ENCODE peak calls at places on chromosomes 13 and 19, in six cellular contexts. One of them, this sample, is unnamed.

GRCh38 chr19:13149628-13150186 is 468 bp downstream of the STX10 start:
- DNase-seq in H9: peak
- DNase-seq in lower lobe of right lung: peak
- DNase-seq in psoas muscle: peak
- DNase-seq in cardiac muscle cell: peak
- DNase-seq in GM12878: no peak
- DNase-seq in this sample: peak

GRCh38 chr13:23776698-23777570 is 112.3 kb downstream of the MIPEP start:
- DNase-seq in GM12878: peak
- DNase-seq in lower lobe of right lung: no peak
- DNase-seq in psoas muscle: no peak
- DNase-seq in H9: no peak
- DNase-seq in cardiac muscle cell: peak
- DNase-seq in this sample: no peak

GRCh38 chr19:12166596-12166995 is 3.7 kb downstream of the ZNF136 start:
- DNase-seq in psoas muscle: no peak
- DNase-seq in lower lobe of right lung: no peak
- DNase-seq in GM12878: no peak
- DNase-seq in H9: no peak
- DNase-seq in cardiac muscle cell: no peak
- DNase-seq in this sample: no peak

GRCh38 chr19:30545752-30546151 is 173.6 kb downstream of the ZNF536 start:
- DNase-seq in cardiac muscle cell: no peak
- DNase-seq in psoas muscle: no peak
- DNase-seq in lower lobe of right lung: no peak
- DNase-seq in GM12878: no peak
- DNase-seq in H9: no peak
- DNase-seq in this sample: no peak

GRCh38 chr13:20461481-20461859 is 64.2 kb downstream of the CRYL1 start:
- DNase-seq in cardiac muscle cell: peak
- DNase-seq in H9: no peak
- DNase-seq in GM12878: no peak
- DNase-seq in psoas muscle: no peak
- DNase-seq in lower lobe of right lung: no peak
- DNase-seq in this sample: no peak

GRCh38 chr19:54248016-54248601 is 5.5 kb upstream of the LILRA6 start:
- DNase-seq in GM12878: no peak
- DNase-seq in cardiac muscle cell: peak
- DNase-seq in H9: no peak
- DNase-seq in lower lobe of right lung: peak
- DNase-seq in psoas muscle: no peak
- DNase-seq in this sample: peak

GRCh38 chr19:56988271-56988670 is 131.5 kb upstream of the USP29 start:
- DNase-seq in cardiac muscle cell: no peak
- DNase-seq in GM12878: no peak
- DNase-seq in lower lobe of right lung: no peak
- DNase-seq in H9: no peak
- DNase-seq in psoas muscle: no peak
- DNase-seq in this sample: no peak

GRCh38 chr19:10110076-10110971 is 1.2 kb upstream of the P2RY11 start:
- DNase-seq in GM12878: no peak
- DNase-seq in lower lobe of right lung: no peak
- DNase-seq in psoas muscle: no peak
- DNase-seq in H9: no peak
- DNase-seq in cardiac muscle cell: no peak
- DNase-seq in this sample: no peak

GRCh38 chr19:3899531-3900294 is 19.2 kb downstream of the ATCAY start:
- DNase-seq in psoas muscle: no peak
- DNase-seq in H9: no peak
- DNase-seq in cardiac muscle cell: no peak
- DNase-seq in lower lobe of right lung: no peak
- DNase-seq in GM12878: no peak
- DNase-seq in this sample: no peak

GRCh38 chr13:64810701-64811258 is 2419.4 kb downstream of the PCDH9 start:
- DNase-seq in GM12878: no peak
- DNase-seq in H9: no peak
- DNase-seq in lower lobe of right lung: no peak
- DNase-seq in cardiac muscle cell: peak
- DNase-seq in psoas muscle: no peak
- DNase-seq in this sample: no peak

GRCh38 chr13:62931901-62932883 is 1516.5 kb upstream of the PCDH20 start:
- DNase-seq in psoas muscle: no peak
- DNase-seq in GM12878: no peak
- DNase-seq in cardiac muscle cell: peak
- DNase-seq in lower lobe of right lung: no peak
- DNase-seq in H9: no peak
- DNase-seq in this sample: no peak

GRCh38 chr19:53132231-53132991 is at the start of gene ZNF415:
- DNase-seq in psoas muscle: peak
- DNase-seq in GM12878: no peak
- DNase-seq in lower lobe of right lung: peak
- DNase-seq in H9: peak
- DNase-seq in cardiac muscle cell: peak
- DNase-seq in this sample: peak

GRCh38 chr13:77521194-77521593 is 14.3 kb upstream of the SCEL start:
- DNase-seq in psoas muscle: no peak
- DNase-seq in H9: no peak
- DNase-seq in cardiac muscle cell: no peak
- DNase-seq in lower lobe of right lung: no peak
- DNase-seq in GM12878: no peak
- DNase-seq in this sample: no peak

GRCh38 chr19:13300421-13301030 is 150.3 kb downstream of the IER2 start:
- DNase-seq in GM12878: no peak
- DNase-seq in psoas muscle: no peak
- DNase-seq in H9: no peak
- DNase-seq in cardiac muscle cell: no peak
- DNase-seq in lower lobe of right lung: no peak
- DNase-seq in this sample: no peak

GRCh38 chr13:25217023-25217909 is 45.2 kb upstream of the AMER2 start:
- DNase-seq in cardiac muscle cell: peak
- DNase-seq in H9: no peak
- DNase-seq in GM12878: no peak
- DNase-seq in psoas muscle: no peak
- DNase-seq in lower lobe of right lung: no peak
- DNase-seq in this sample: no peak

GRCh38 chr13:107835339-107836018 is 379.9 kb downstream of the LIG4 start:
- DNase-seq in cardiac muscle cell: peak
- DNase-seq in lower lobe of right lung: no peak
- DNase-seq in H9: no peak
- DNase-seq in GM12878: no peak
- DNase-seq in psoas muscle: no peak
- DNase-seq in this sample: no peak

GRCh38 chr13:99028890-99029289 is 51.0 kb upstream of the DOCK9 start:
- DNase-seq in GM12878: no peak
- DNase-seq in cardiac muscle cell: no peak
- DNase-seq in psoas muscle: no peak
- DNase-seq in H9: peak
- DNase-seq in lower lobe of right lung: no peak
- DNase-seq in this sample: peak

GRCh38 chr13:89568276-89568675 is 1779.2 kb upstream of the MIR17HG start:
- DNase-seq in GM12878: no peak
- DNase-seq in psoas muscle: no peak
- DNase-seq in cardiac muscle cell: no peak
- DNase-seq in lower lobe of right lung: no peak
- DNase-seq in H9: no peak
- DNase-seq in this sample: no peak

GRCh38 chr13:99339736-99340392 is 32.7 kb upstream of the GPR183 start:
- DNase-seq in cardiac muscle cell: peak
- DNase-seq in lower lobe of right lung: no peak
- DNase-seq in H9: no peak
- DNase-seq in GM12878: no peak
- DNase-seq in psoas muscle: no peak
- DNase-seq in this sample: no peak

DNA sequence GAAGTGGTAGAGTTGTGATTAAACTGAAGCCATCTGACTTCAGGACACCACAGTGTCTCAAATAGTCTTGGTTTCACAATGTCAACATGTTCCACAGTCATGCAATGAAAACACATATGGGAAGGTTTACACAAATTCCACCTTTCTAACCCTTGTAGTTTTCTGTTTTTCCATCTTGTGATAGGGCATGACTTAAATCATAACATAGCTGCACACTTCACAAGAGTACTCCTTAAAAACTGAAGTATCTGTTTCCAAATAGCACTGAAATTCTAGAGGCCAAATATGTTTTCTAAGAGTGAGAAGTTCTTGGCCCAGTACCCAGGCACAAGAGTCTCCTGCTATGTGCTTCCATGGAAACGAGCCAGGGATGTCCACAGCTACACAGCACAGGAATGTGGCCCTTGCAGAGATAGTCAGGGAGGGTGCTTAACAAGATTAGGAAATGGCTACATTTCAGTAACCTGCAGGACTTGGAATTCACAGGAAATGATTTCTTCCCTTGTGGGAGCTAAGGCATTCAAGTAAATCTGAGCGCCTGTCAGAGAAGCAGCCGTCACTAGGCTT is 269.1 kb downstream of the NDFIP2 start:
- DNase-seq in lower lobe of right lung: peak
- DNase-seq in GM12878: no peak
- DNase-seq in psoas muscle: peak
- DNase-seq in H9: peak
- DNase-seq in cardiac muscle cell: peak
- DNase-seq in this sample: peak
- H3K27ac ChIP-seq in lower lobe of right lung: peak
- H3K27ac ChIP-seq in GM12878: no peak
- H3K27ac ChIP-seq in psoas muscle: peak
- H3K27ac ChIP-seq in H9: no peak
- H3K27ac ChIP-seq in cardiac muscle cell: peak
- H3K27ac ChIP-seq in this sample: peak

GRCh38 chr13:114142640-114143490 is 10.4 kb upstream of the RASA3 start:
- DNase-seq in H9: no peak
- DNase-seq in lower lobe of right lung: peak
- DNase-seq in psoas muscle: no peak
- DNase-seq in GM12878: no peak
- DNase-seq in cardiac muscle cell: no peak
- DNase-seq in this sample: peak

GRCh38 chr13:114145722-114146121 is 13.3 kb upstream of the RASA3 start:
- DNase-seq in GM12878: no peak
- DNase-seq in H9: no peak
- DNase-seq in psoas muscle: no peak
- DNase-seq in lower lobe of right lung: no peak
- DNase-seq in cardiac muscle cell: no peak
- DNase-seq in this sample: peak

GRCh38 chr13:114145256-114145655 is 12.8 kb upstream of the RASA3 start:
- DNase-seq in cardiac muscle cell: no peak
- DNase-seq in H9: no peak
- DNase-seq in psoas muscle: no peak
- DNase-seq in GM12878: no peak
- DNase-seq in lower lobe of right lung: no peak
- DNase-seq in this sample: no peak

GRCh38 chr13:114144606-114145244 is 12.3 kb upstream of the RASA3 start:
- DNase-seq in lower lobe of right lung: no peak
- DNase-seq in cardiac muscle cell: no peak
- DNase-seq in psoas muscle: no peak
- DNase-seq in H9: no peak
- DNase-seq in GM12878: no peak
- DNase-seq in this sample: no peak

GRCh38 chr13:114143806-114144605 is 11.6 kb upstream of the RASA3 start:
- DNase-seq in lower lobe of right lung: no peak
- DNase-seq in GM12878: no peak
- DNase-seq in H9: peak
- DNase-seq in cardiac muscle cell: no peak
- DNase-seq in psoas muscle: no peak
- DNase-seq in this sample: peak
- TF ChIP-seq CTCF in lower lobe of right lung: no peak
- TF ChIP-seq CTCF in GM12878: peak
- TF ChIP-seq CTCF in H9: peak
- TF ChIP-seq CTCF in cardiac muscle cell: peak
- TF ChIP-seq CTCF in psoas muscle: no peak
- TF ChIP-seq CTCF in this sample: peak

GRCh38 chr13:110216006-110216402 is 91.0 kb downstream of the COL4A1 start:
- DNase-seq in H9: no peak
- DNase-seq in GM12878: no peak
- DNase-seq in psoas muscle: no peak
- DNase-seq in cardiac muscle cell: no peak
- DNase-seq in lower lobe of right lung: no peak
- DNase-seq in this sample: no peak

GRCh38 chr13:110218601-110219201 is 88.3 kb downstream of the COL4A1 start:
- DNase-seq in H9: no peak
- DNase-seq in GM12878: no peak
- DNase-seq in psoas muscle: no peak
- DNase-seq in lower lobe of right lung: no peak
- DNase-seq in cardiac muscle cell: no peak
- DNase-seq in this sample: no peak

GRCh38 chr13:110216403-110217041 is 90.4 kb downstream of the COL4A1 start:
- DNase-seq in GM12878: no peak
- DNase-seq in lower lobe of right lung: no peak
- DNase-seq in cardiac muscle cell: peak
- DNase-seq in H9: no peak
- DNase-seq in psoas muscle: peak
- DNase-seq in this sample: no peak

GRCh38 chr13:110215606-110216005 is 91.4 kb downstream of the COL4A1 start:
- DNase-seq in H9: no peak
- DNase-seq in psoas muscle: no peak
- DNase-seq in GM12878: no peak
- DNase-seq in lower lobe of right lung: no peak
- DNase-seq in cardiac muscle cell: no peak
- DNase-seq in this sample: no peak

GRCh38 chr13:110217811-110218210 is 89.1 kb downstream of the COL4A1 start:
- DNase-seq in psoas muscle: no peak
- DNase-seq in GM12878: no peak
- DNase-seq in lower lobe of right lung: no peak
- DNase-seq in H9: no peak
- DNase-seq in cardiac muscle cell: no peak
- DNase-seq in this sample: no peak
- H3K27ac ChIP-seq in psoas muscle: peak
- H3K27ac ChIP-seq in GM12878: no peak
- H3K27ac ChIP-seq in lower lobe of right lung: no peak
- H3K27ac ChIP-seq in H9: no peak
- H3K27ac ChIP-seq in cardiac muscle cell: no peak
- H3K27ac ChIP-seq in this sample: no peak

DNA sequence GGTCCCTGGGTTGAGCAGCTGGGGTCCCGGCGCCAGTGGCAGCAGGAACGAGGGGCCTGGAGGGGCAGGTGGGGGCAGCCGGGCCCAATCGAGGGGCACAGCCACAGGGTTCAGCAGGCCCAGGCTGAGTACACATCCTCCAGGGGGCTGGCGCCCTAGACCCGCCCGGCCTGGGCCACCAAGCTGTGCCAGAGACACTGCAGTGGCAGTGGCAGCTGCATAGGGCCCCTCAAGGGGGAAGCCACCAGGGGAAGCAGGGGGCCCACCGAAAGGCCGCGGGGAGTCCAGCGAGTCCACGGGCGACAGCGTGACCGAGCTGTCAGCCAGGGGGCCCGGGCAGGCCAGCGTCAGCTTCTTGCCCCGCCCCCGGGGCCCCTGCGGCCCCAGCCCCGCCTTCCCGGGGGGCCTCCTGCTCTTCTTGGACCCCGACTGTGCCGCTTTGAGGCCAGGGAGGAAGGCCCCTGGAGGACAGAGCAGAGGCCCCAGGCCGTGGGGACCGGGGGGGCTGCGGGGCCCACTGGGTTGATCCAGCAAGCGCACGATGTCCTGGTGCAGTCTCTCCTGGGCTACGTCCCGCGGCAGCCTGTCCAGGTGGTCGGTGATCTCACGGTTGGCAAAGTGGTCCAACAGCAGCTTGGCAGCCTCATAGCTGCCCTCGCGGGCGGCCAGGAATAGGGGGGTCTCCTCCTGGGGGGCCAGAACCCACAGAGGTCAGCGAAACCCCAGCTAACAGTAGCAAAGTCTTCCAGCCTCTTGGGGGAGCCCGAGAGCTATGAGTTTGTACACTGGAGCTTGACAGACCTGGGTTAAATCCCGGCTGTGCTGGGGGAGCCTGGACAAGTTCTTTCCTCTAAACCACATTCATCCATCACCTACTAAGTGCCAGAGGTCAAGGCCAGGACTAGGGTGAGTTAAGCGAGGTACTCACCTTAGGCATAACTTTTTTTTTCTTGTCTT is 39.5 kb downstream of the NOTCH3 start:
- DNase-seq in cardiac muscle cell: no peak
- DNase-seq in GM12878: no peak
- DNase-seq in psoas muscle: no peak
- DNase-seq in H9: no peak
- DNase-seq in lower lobe of right lung: no peak
- DNase-seq in this sample: no peak
- TF ChIP-seq CTCF in cardiac muscle cell: peak
- TF ChIP-seq CTCF in GM12878: peak
- TF ChIP-seq CTCF in psoas muscle: no peak
- TF ChIP-seq CTCF in H9: peak
- TF ChIP-seq CTCF in lower lobe of right lung: no peak
- TF ChIP-seq CTCF in this sample: peak

This sample was measured in endodermal cell.